ENCODE peak calls at places on chromosome 20, in six cellular contexts. One of them, this sample, is unnamed.

GRCh38 chr20:33656783-33657703 is 5.1 kb upstream of the C20orf144 start:
- DNase-seq in WTC11: no peak
- DNase-seq in sigmoid colon: peak
- DNase-seq in neural crest cell: no peak
- DNase-seq in T-helper 9 cell: no peak
- DNase-seq in glutamatergic neuron: peak
- DNase-seq in this sample: no peak

GRCh38 chr20:40525356-40525755 is 163.7 kb downstream of the MAFB start:
- DNase-seq in WTC11: no peak
- DNase-seq in sigmoid colon: no peak
- DNase-seq in neural crest cell: no peak
- DNase-seq in T-helper 9 cell: no peak
- DNase-seq in glutamatergic neuron: no peak
- DNase-seq in this sample: no peak

GRCh38 chr20:3080939-3081388 is 3.6 kb downstream of the AVP start:
- DNase-seq in WTC11: no peak
- DNase-seq in sigmoid colon: no peak
- DNase-seq in neural crest cell: no peak
- DNase-seq in T-helper 9 cell: no peak
- DNase-seq in glutamatergic neuron: no peak
- DNase-seq in this sample: no peak

GRCh38 chr20:2402271-2402980 is 21.7 kb downstream of the TGM6 start:
- DNase-seq in WTC11: no peak
- DNase-seq in sigmoid colon: peak
- DNase-seq in neural crest cell: no peak
- DNase-seq in T-helper 9 cell: no peak
- DNase-seq in glutamatergic neuron: no peak
- DNase-seq in this sample: no peak

GRCh38 chr20:5844063-5844681 is 94.0 kb downstream of the SHLD1 start:
- DNase-seq in WTC11: no peak
- DNase-seq in sigmoid colon: no peak
- DNase-seq in neural crest cell: no peak
- DNase-seq in T-helper 9 cell: peak
- DNase-seq in glutamatergic neuron: no peak
- DNase-seq in this sample: peak

GRCh38 chr20:57350086-57350710 is 857 bp upstream of the RAE1 start:
- DNase-seq in WTC11: no peak
- DNase-seq in sigmoid colon: no peak
- DNase-seq in neural crest cell: no peak
- DNase-seq in T-helper 9 cell: no peak
- DNase-seq in glutamatergic neuron: no peak
- DNase-seq in this sample: no peak

GRCh38 chr20:6924681-6925080 is 157.2 kb downstream of the BMP2 start:
- DNase-seq in WTC11: no peak
- DNase-seq in sigmoid colon: no peak
- DNase-seq in neural crest cell: no peak
- DNase-seq in T-helper 9 cell: no peak
- DNase-seq in glutamatergic neuron: no peak
- DNase-seq in this sample: no peak

GRCh38 chr20:41145821-41146620 is 8.7 kb downstream of the PLCG1 start:
- DNase-seq in WTC11: no peak
- DNase-seq in sigmoid colon: peak
- DNase-seq in neural crest cell: no peak
- DNase-seq in T-helper 9 cell: no peak
- DNase-seq in glutamatergic neuron: no peak
- DNase-seq in this sample: no peak

GRCh38 chr20:60428651-60429050 is 470.4 kb downstream of the CDH26 start:
- DNase-seq in WTC11: no peak
- DNase-seq in sigmoid colon: no peak
- DNase-seq in neural crest cell: no peak
- DNase-seq in T-helper 9 cell: no peak
- DNase-seq in glutamatergic neuron: no peak
- DNase-seq in this sample: no peak

GRCh38 chr20:38224534-38224933 is 36.0 kb downstream of the KIAA1755 start:
- DNase-seq in WTC11: no peak
- DNase-seq in sigmoid colon: peak
- DNase-seq in neural crest cell: no peak
- DNase-seq in T-helper 9 cell: no peak
- DNase-seq in glutamatergic neuron: no peak
- DNase-seq in this sample: no peak

GRCh38 chr20:2626853-2627541 is 25.4 kb upstream of the NOP56 start:
- DNase-seq in WTC11: no peak
- DNase-seq in sigmoid colon: no peak
- DNase-seq in neural crest cell: no peak
- DNase-seq in T-helper 9 cell: no peak
- DNase-seq in glutamatergic neuron: no peak
- DNase-seq in this sample: no peak

GRCh38 chr20:48193626-48194025 is 408.3 kb upstream of the SULF2 start:
- DNase-seq in WTC11: no peak
- DNase-seq in sigmoid colon: no peak
- DNase-seq in neural crest cell: no peak
- DNase-seq in T-helper 9 cell: no peak
- DNase-seq in glutamatergic neuron: no peak
- DNase-seq in this sample: no peak

GRCh38 chr20:8393356-8393755 is 261.3 kb downstream of the PLCB1 start:
- DNase-seq in WTC11: no peak
- DNase-seq in sigmoid colon: no peak
- DNase-seq in neural crest cell: no peak
- DNase-seq in T-helper 9 cell: no peak
- DNase-seq in glutamatergic neuron: no peak
- DNase-seq in this sample: no peak

GRCh38 chr20:7996898-7997297 is 22.7 kb downstream of the TMX4 start:
- DNase-seq in WTC11: no peak
- DNase-seq in sigmoid colon: no peak
- DNase-seq in neural crest cell: no peak
- DNase-seq in T-helper 9 cell: no peak
- DNase-seq in glutamatergic neuron: no peak
- DNase-seq in this sample: no peak

GRCh38 chr20:9241232-9241692 is 172.4 kb downstream of the PLCB4 start:
- DNase-seq in WTC11: no peak
- DNase-seq in sigmoid colon: no peak
- DNase-seq in neural crest cell: no peak
- DNase-seq in T-helper 9 cell: no peak
- DNase-seq in glutamatergic neuron: no peak
- DNase-seq in this sample: no peak

GRCh38 chr20:32536861-32537656 is 48.1 kb downstream of the NOL4L start:
- DNase-seq in WTC11: peak
- DNase-seq in sigmoid colon: no peak
- DNase-seq in neural crest cell: no peak
- DNase-seq in T-helper 9 cell: peak
- DNase-seq in glutamatergic neuron: peak
- DNase-seq in this sample: peak

GRCh38 chr20:17622851-17623508 is 53.1 kb downstream of the DSTN start:
- DNase-seq in WTC11: peak
- DNase-seq in sigmoid colon: peak
- DNase-seq in neural crest cell: no peak
- DNase-seq in T-helper 9 cell: no peak
- DNase-seq in glutamatergic neuron: no peak
- DNase-seq in this sample: no peak

GRCh38 chr20:24616258-24617079 is 147.0 kb downstream of the SYNDIG1 start:
- DNase-seq in WTC11: no peak
- DNase-seq in sigmoid colon: no peak
- DNase-seq in neural crest cell: no peak
- DNase-seq in T-helper 9 cell: no peak
- DNase-seq in glutamatergic neuron: no peak
- DNase-seq in this sample: no peak

GRCh38 chr20:34129518-34130162 is 17.6 kb upstream of the EIF2S2 start:
- DNase-seq in WTC11: peak
- DNase-seq in sigmoid colon: peak
- DNase-seq in neural crest cell: peak
- DNase-seq in T-helper 9 cell: peak
- DNase-seq in glutamatergic neuron: peak
- DNase-seq in this sample: peak

GRCh38 chr20:37525810-37526209 is 1.9 kb downstream of the BLCAP start:
- DNase-seq in WTC11: no peak
- DNase-seq in sigmoid colon: no peak
- DNase-seq in neural crest cell: no peak
- DNase-seq in T-helper 9 cell: no peak
- DNase-seq in glutamatergic neuron: no peak
- DNase-seq in this sample: no peak

GRCh38 chr20:18849131-18849530 is 35.5 kb downstream of the SCP2D1 start:
- DNase-seq in WTC11: no peak
- DNase-seq in sigmoid colon: no peak
- DNase-seq in neural crest cell: no peak
- DNase-seq in T-helper 9 cell: no peak
- DNase-seq in glutamatergic neuron: no peak
- DNase-seq in this sample: no peak

GRCh38 chr20:4607287-4607713 is 114.4 kb upstream of the PRND start:
- DNase-seq in WTC11: peak
- DNase-seq in sigmoid colon: no peak
- DNase-seq in neural crest cell: peak
- DNase-seq in T-helper 9 cell: peak
- DNase-seq in glutamatergic neuron: peak
- DNase-seq in this sample: peak

GRCh38 chr20:12012241-12013222 is 94.8 kb downstream of the BTBD3 start:
- DNase-seq in WTC11: peak
- DNase-seq in sigmoid colon: no peak
- DNase-seq in neural crest cell: peak
- DNase-seq in T-helper 9 cell: no peak
- DNase-seq in glutamatergic neuron: peak
- DNase-seq in this sample: no peak

GRCh38 chr20:63076421-63076820 is 69.7 kb upstream of the BHLHE23 start:
- DNase-seq in WTC11: no peak
- DNase-seq in sigmoid colon: no peak
- DNase-seq in neural crest cell: no peak
- DNase-seq in T-helper 9 cell: no peak
- DNase-seq in glutamatergic neuron: peak
- DNase-seq in this sample: no peak

GRCh38 chr20:52033313-52033712 is 158.3 kb downstream of the ZFP64 start:
- DNase-seq in WTC11: no peak
- DNase-seq in sigmoid colon: no peak
- DNase-seq in neural crest cell: no peak
- DNase-seq in T-helper 9 cell: no peak
- DNase-seq in glutamatergic neuron: no peak
- DNase-seq in this sample: no peak

GRCh38 chr20:48813446-48813747 is 14.4 kb downstream of the PREX1 start:
- DNase-seq in WTC11: no peak
- DNase-seq in sigmoid colon: no peak
- DNase-seq in neural crest cell: no peak
- DNase-seq in T-helper 9 cell: no peak
- DNase-seq in glutamatergic neuron: no peak
- DNase-seq in this sample: no peak

GRCh38 chr20:22180244-22180643 is 404.1 kb downstream of the FOXA2 start:
- DNase-seq in WTC11: peak
- DNase-seq in sigmoid colon: no peak
- DNase-seq in neural crest cell: peak
- DNase-seq in T-helper 9 cell: no peak
- DNase-seq in glutamatergic neuron: peak
- DNase-seq in this sample: no peak

GRCh38 chr20:35006531-35006971 is 50.9 kb downstream of the MYH7B start:
- DNase-seq in WTC11: peak
- DNase-seq in sigmoid colon: peak
- DNase-seq in neural crest cell: no peak
- DNase-seq in T-helper 9 cell: no peak
- DNase-seq in glutamatergic neuron: no peak
- DNase-seq in this sample: no peak

This sample was measured in activated effector memory CD4-positive, alpha-beta T cell treated with Interleukin-2 at 50 U/mL for 16 hours.